ENCODE peak calls at places on chromosomes 13 and 19, in ten cellular contexts. N is sigmoid colon; Y is GM12865; X is CD4-positive, alpha-beta T cell; S is stimulated activated CD4-positive, alpha-beta T cell treated with anti-CD3 and anti-CD28 coated beads, Interleukin-1b, Interleukin-23, amount 100 ng/mL, for 1 hour; H is T-helper 17 cell; L is caudate nucleus; U is kidney tubule cell; W is T-helper 1 cell; O is activated CD4-positive, CD25-positive, alpha-beta regulatory T cell treated with anti-CD3 and anti-CD28 coated beads, Interleukin-2, amount 50 U/mL, for 16 hours. Z is an unnamed sample.

GRCh38 chr13:26228080-26228479 is 6.0 kb upstream of the RNF6 start:
- DNase-seq in N (no peak), Y (no peak), X (no peak), S (no peak), H (no peak), L (no peak), U (no peak), W (no peak), O (no peak), Z (no peak)

GRCh38 chr13:20461860-20462532 is 63.7 kb downstream of the CRYL1 start:
- DNase-seq in N (no peak), Y (no peak), X (no peak), S (no peak), H (no peak), L (no peak), U (no peak), W (no peak), O (no peak), Z (no peak)

GRCh38 chr19:47411101-47411500 is 8.2 kb downstream of the MEIS3 start:
- DNase-seq in N (no peak), Y (no peak), X (no peak), S (no peak), H (no peak), L (no peak), U (no peak), W (no peak), O (no peak), Z (no peak)

GRCh38 chr13:21326155-21327030 is 132.7 kb downstream of the ZDHHC20 start:
- DNase-seq in N (peak), Y (no peak), X (no peak), S (no peak), H (no peak), L (peak), U (peak), W (no peak), O (no peak), Z (peak)

GRCh38 chr13:78700121-78700910 is 41.4 kb upstream of the OBI1 start:
- DNase-seq in N (no peak), Y (no peak), X (no peak), S (no peak), H (no peak), L (no peak), U (no peak), W (no peak), O (no peak), Z (no peak)

GRCh38 chr13:51971520-51972426 is 39.5 kb downstream of the ATP7B start:
- DNase-seq in N (no peak), Y (no peak), X (no peak), S (no peak), H (no peak), L (no peak), U (no peak), W (no peak), O (no peak), Z (no peak)

GRCh38 chr13:76890036-76890435 is 3.8 kb upstream of the KCTD12 start:
- DNase-seq in N (no peak), Y (no peak), X (no peak), S (no peak), H (no peak), L (no peak), U (peak), W (no peak), O (no peak), Z (peak)

GRCh38 chr19:8212212-8212611 is 3.0 kb downstream of the CERS4 start:
- DNase-seq in N (no peak), Y (no peak), X (no peak), S (no peak), H (no peak), L (peak), U (no peak), W (no peak), O (no peak), Z (no peak)

GRCh38 chr13:87669379-87669978 is 1.7 kb upstream of the SLITRK5 start:
- DNase-seq in N (no peak), Y (peak), X (no peak), S (no peak), H (no peak), L (no peak), U (peak), W (no peak), O (no peak), Z (peak)

GRCh38 chr19:3759482-3760254 is 1.8 kb downstream of the APBA3 start:
- DNase-seq in N (no peak), Y (no peak), X (no peak), S (no peak), H (no peak), L (no peak), U (no peak), W (no peak), O (no peak), Z (no peak)

GRCh38 chr13:60538566-60538965 is 141.5 kb downstream of the TDRD3 start:
- DNase-seq in N (no peak), Y (no peak), X (no peak), S (no peak), H (no peak), L (no peak), U (no peak), W (no peak), O (no peak), Z (no peak)

GRCh38 chr19:1860133-1860775 is 3.1 kb downstream of the KLF16 start:
- DNase-seq in N (peak), Y (peak), X (peak), S (no peak), H (peak), L (peak), U (peak), W (peak), O (no peak), Z (peak)

GRCh38 chr13:33105387-33106005 is 89.3 kb downstream of the KL start:
- DNase-seq in N (no peak), Y (no peak), X (no peak), S (no peak), H (no peak), L (no peak), U (no peak), W (no peak), O (no peak), Z (no peak)

Z was measured in HCEC 1CT.